ENCODE peak calls at places on chromosomes 6 and 20, in four cellular contexts. K is GM12878, U is HCT116, D is Panc1. Y is an unnamed sample.

GRCh38 chr20:31594558-31595379 is 10.3 kb upstream of the ID1 start:
- DNase-seq in K (no peak), U (no peak), D (no peak), Y (no peak)

GRCh38 chr20:11270566-11270965 is 596.8 kb upstream of the JAG1 start:
- DNase-seq in K (no peak), U (no peak), D (no peak), Y (no peak)

GRCh38 chr6:146146836-146147235 is 118.0 kb downstream of the GRM1 start:
- DNase-seq in K (no peak), U (no peak), D (no peak), Y (no peak)

GRCh38 chr6:143536461-143536865 is 24.9 kb upstream of the FUCA2 start:
- DNase-seq in K (no peak), U (no peak), D (no peak), Y (no peak)

GRCh38 chr6:134979142-134979541 is 29.2 kb upstream of the ALDH8A1 start:
- DNase-seq in K (peak), U (no peak), D (no peak), Y (peak)

GRCh38 chr6:22132662-22133061 is 164.2 kb downstream of the PRL start:
- DNase-seq in K (no peak), U (no peak), D (no peak), Y (no peak)

GRCh38 chr6:100904316-100904715 is 23.2 kb upstream of the ASCC3 start:
- DNase-seq in K (no peak), U (no peak), D (no peak), Y (no peak)

GRCh38 chr6:117200067-117200466 is 65.3 kb upstream of the VGLL2 start:
- DNase-seq in K (no peak), U (no peak), D (no peak), Y (no peak)

GRCh38 chr20:51930775-51931174 is 128.5 kb upstream of the SALL4 start:
- DNase-seq in K (no peak), U (peak), D (peak), Y (peak)

GRCh38 chr6:100761841-100762240 is 119.3 kb downstream of the ASCC3 start:
- DNase-seq in K (no peak), U (no peak), D (no peak), Y (no peak)

GRCh38 chr6:88895911-88896310 is 67.5 kb downstream of the RNGTT start:
- DNase-seq in K (no peak), U (no peak), D (no peak), Y (no peak)

GRCh38 chr6:124958759-124959354 is 3.4 kb upstream of the RNF217 start:
- DNase-seq in K (no peak), U (no peak), D (no peak), Y (peak)

GRCh38 chr6:2865270-2866182 is 23.9 kb upstream of the SERPINB1 start:
- DNase-seq in K (no peak), U (no peak), D (no peak), Y (no peak)

GRCh38 chr6:165863801-165864200 is 200.8 kb upstream of the PDE10A start:
- DNase-seq in K (no peak), U (no peak), D (no peak), Y (no peak)

GRCh38 chr20:4870906-4871305 is 130.4 kb downstream of the SLC23A2 start:
- DNase-seq in K (no peak), U (no peak), D (no peak), Y (no peak)

GRCh38 chr6:44201200-44201599 is 15.5 kb upstream of the MYMX start:
- DNase-seq in K (no peak), U (no peak), D (no peak), Y (peak)

GRCh38 chr6:15518878-15519277 is 143.9 kb downstream of the DTNBP1 start:
- DNase-seq in K (no peak), U (no peak), D (no peak), Y (no peak)

GRCh38 chr20:5073154-5074049 is 46.4 kb downstream of the PCNA start:
- DNase-seq in K (no peak), U (peak), D (no peak), Y (no peak)

GRCh38 chr6:2896741-2897140 is 6.4 kb downstream of the SERPINB9 start:
- DNase-seq in K (no peak), U (no peak), D (no peak), Y (no peak)

GRCh38 chr6:40164345-40164755 is 230.1 kb upstream of the MOCS1 start:
- DNase-seq in K (no peak), U (no peak), D (no peak), Y (peak)

GRCh38 chr6:124495316-124496176 is 466.7 kb upstream of the RNF217 start:
- DNase-seq in K (no peak), U (no peak), D (peak), Y (no peak)

GRCh38 chr6:6712979-6713514 is 124.5 kb downstream of the LY86 start:
- DNase-seq in K (no peak), U (no peak), D (no peak), Y (no peak)

GRCh38 chr6:165556116-165556843 is 106.8 kb downstream of the PDE10A start:
- DNase-seq in K (no peak), U (no peak), D (peak), Y (no peak)

GRCh38 chr6:167130712-167131684 is 8.1 kb downstream of the CCR6 start:
- DNase-seq in K (no peak), U (no peak), D (no peak), Y (no peak)

GRCh38 chr20:41462372-41463161 is 95.9 kb upstream of the EMILIN3 start:
- DNase-seq in K (peak), U (no peak), D (no peak), Y (no peak)

GRCh38 chr6:40936810-40937209 is 102.2 kb downstream of the UNC5CL start:
- DNase-seq in K (no peak), U (no peak), D (no peak), Y (no peak)

GRCh38 chr6:36737043-36737785 is 39.6 kb downstream of the RAB44 start:
- DNase-seq in K (no peak), U (no peak), D (no peak), Y (no peak)

GRCh38 chr6:70414813-70415212 is 1.5 kb downstream of the FAM135A start:
- DNase-seq in K (no peak), U (no peak), D (no peak), Y (no peak)

DNA sequence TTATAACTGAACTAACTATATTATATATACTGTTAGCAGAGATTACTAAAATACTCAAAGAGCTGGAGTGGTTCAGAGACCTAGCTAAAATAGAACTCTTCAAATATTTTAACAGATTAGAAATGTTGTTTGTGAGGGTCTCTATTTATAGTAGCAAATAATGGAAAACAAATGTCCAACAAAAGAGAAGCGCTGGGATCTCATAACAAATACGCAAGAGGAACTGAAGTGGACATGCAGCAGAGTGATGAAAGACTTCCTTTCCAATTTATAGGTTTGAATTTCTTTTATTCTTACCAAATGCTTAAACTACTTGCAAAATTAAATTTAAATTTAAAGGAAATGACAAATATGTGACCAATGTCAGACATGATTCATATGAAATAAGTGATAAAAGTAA is 49.9 kb downstream of the PIGU start:
- DNase-seq in K (no peak), U (no peak), D (no peak), Y (no peak)
- TF ChIP-seq SIN3A in K (no peak), U (no peak), D (no peak), Y (no peak)

GRCh38 chr20:38651562-38651961 is 50.0 kb downstream of the ARHGAP40 start:
- DNase-seq in K (no peak), U (no peak), D (no peak), Y (no peak)

GRCh38 chr20:38650010-38650409 is 48.4 kb downstream of the ARHGAP40 start:
- DNase-seq in K (no peak), U (no peak), D (no peak), Y (no peak)

GRCh38 chr20:38645980-38646858 is 44.6 kb downstream of the ARHGAP40 start:
- DNase-seq in K (peak), U (peak), D (no peak), Y (peak)

GRCh38 chr20:38651154-38651553 is 49.5 kb downstream of the ARHGAP40 start:
- DNase-seq in K (no peak), U (no peak), D (no peak), Y (no peak)

GRCh38 chr20:38649275-38649891 is 47.8 kb downstream of the ARHGAP40 start:
- DNase-seq in K (no peak), U (no peak), D (no peak), Y (peak)
- TF ChIP-seq SIN3A in K (no peak), U (no peak), D (no peak), Y (no peak)

GRCh38 chr6:110041830-110042229 is 63.7 kb downstream of the GPR6 start:
- DNase-seq in K (no peak), U (no peak), D (no peak), Y (no peak)
- TF ChIP-seq SIN3A in K (no peak), U (no peak), D (no peak), Y (no peak)

GRCh38 chr6:140062042-140063041 is 687.9 kb upstream of the CITED2 start:
- DNase-seq in K (no peak), U (no peak), D (no peak), Y (no peak)

GRCh38 chr6:140064371-140064770 is 689.9 kb upstream of the CITED2 start:
- DNase-seq in K (no peak), U (no peak), D (no peak), Y (no peak)

GRCh38 chr6:140059947-140060346 is 685.5 kb upstream of the CITED2 start:
- DNase-seq in K (no peak), U (no peak), D (no peak), Y (no peak)

GRCh38 chr6:140058846-140059245 is 684.4 kb upstream of the CITED2 start:
- DNase-seq in K (no peak), U (no peak), D (no peak), Y (no peak)

GRCh38 chr6:140061422-140062041 is 687.1 kb upstream of the CITED2 start:
- DNase-seq in K (no peak), U (no peak), D (no peak), Y (no peak)
- TF ChIP-seq SIN3A in K (no peak), U (no peak), D (no peak), Y (no peak)

GRCh38 chr6:111585969-111586315 is 19.7 kb downstream of the TRAF3IP2 start:
- DNase-seq in K (no peak), U (no peak), D (no peak), Y (no peak)

GRCh38 chr6:111583986-111584385 is 21.7 kb downstream of the TRAF3IP2 start:
- DNase-seq in K (no peak), U (no peak), D (no peak), Y (no peak)

GRCh38 chr6:111586554-111586953 is 19.1 kb downstream of the TRAF3IP2 start:
- DNase-seq in K (no peak), U (no peak), D (no peak), Y (no peak)

GRCh38 chr6:111583221-111583620 is 22.5 kb downstream of the TRAF3IP2 start:
- DNase-seq in K (no peak), U (no peak), D (no peak), Y (no peak)

GRCh38 chr6:111585241-111585968 is 20.3 kb downstream of the TRAF3IP2 start:
- DNase-seq in K (no peak), U (no peak), D (no peak), Y (no peak)
- TF ChIP-seq SIN3A in K (no peak), U (no peak), D (no peak), Y (no peak)

GRCh38 chr6:31792741-31793140 is 2.8 kb downstream of the VARS1 start:
- DNase-seq in K (no peak), U (peak), D (no peak), Y (peak)
- TF ChIP-seq SIN3A in K (no peak), U (peak), D (peak), Y (no peak)